ENCODE peak calls at places on chromosomes 6 and 20, in five cellular contexts. M is H54, I is stomach, P is gastrocnemius medialis, B is A549. E is an unnamed sample.

GRCh38 chr6:137370871-137371633 is 123.1 kb downstream of the OLIG3 start:
- DNase-seq in P (no peak), M (no peak), B (peak), I (no peak), E (no peak)

GRCh38 chr6:168130683-168131371 is 51.8 kb upstream of the FRMD1 start:
- DNase-seq in B (no peak), I (peak), M (no peak), P (no peak), E (no peak)

GRCh38 chr20:11890331-11891080 is 27.2 kb upstream of the BTBD3 start:
- DNase-seq in I (peak), B (peak), P (peak), M (peak), E (peak)

GRCh38 chr6:11865926-11866325 is 87.3 kb upstream of the ADTRP start:
- DNase-seq in P (no peak), B (no peak), I (no peak), M (peak), E (no peak)

GRCh38 chr6:81752084-81752968 is at the start of gene TENT5A:
- DNase-seq in P (peak), M (peak), B (peak), I (peak), E (peak)

GRCh38 chr6:36249010-36249409 is 20.9 kb upstream of the PNPLA1 start:
- DNase-seq in M (peak), I (no peak), P (no peak), B (no peak), E (no peak)

GRCh38 chr20:33287884-33288283 is 4.9 kb downstream of the BPIFB1 start:
- DNase-seq in I (no peak), P (no peak), B (no peak), M (no peak), E (no peak)

GRCh38 chr20:16477632-16478031 is 95.6 kb downstream of the KIF16B start:
- DNase-seq in B (no peak), I (no peak), M (no peak), P (no peak), E (no peak)

GRCh38 chr20:35462351-35462750 is 7.0 kb downstream of the CEP250 start:
- DNase-seq in P (no peak), M (no peak), I (no peak), B (no peak), E (no peak)

GRCh38 chr20:43988451-43988850 is 73.8 kb downstream of the TOX2 start:
- DNase-seq in I (no peak), P (no peak), M (no peak), B (no peak), E (no peak)

GRCh38 chr6:70849348-70850069 is 107.4 kb downstream of the B3GAT2 start:
- DNase-seq in P (no peak), B (no peak), I (no peak), M (no peak), E (no peak)

GRCh38 chr6:158507174-158507573 is 52.7 kb upstream of the TMEM181 start:
- DNase-seq in I (no peak), B (no peak), M (no peak), P (no peak), E (no peak)

GRCh38 chr20:48845000-48845399 is 17.2 kb upstream of the PREX1 start:
- DNase-seq in I (no peak), B (no peak), P (no peak), M (no peak), E (no peak)

GRCh38 chr6:35804996-35805736 is at the start of gene LHFPL5:
- DNase-seq in I (peak), B (no peak), M (no peak), P (no peak), E (peak)

GRCh38 chr20:26163890-26164289 is 467.2 kb upstream of the ZNF337 start:
- DNase-seq in I (no peak), M (peak), B (peak), P (no peak), E (no peak)

GRCh38 chr6:17083397-17083796 is 18.5 kb upstream of the STMND1 start:
- DNase-seq in M (no peak), B (no peak), P (no peak), I (no peak), E (no peak)

GRCh38 chr6:138310294-138310693 is 67.4 kb upstream of the SMIM28 start:
- DNase-seq in M (no peak), B (no peak), P (no peak), I (no peak), E (no peak)

GRCh38 chr6:35148167-35148741 is 7.1 kb upstream of the TCP11 start:
- DNase-seq in I (no peak), M (peak), B (no peak), P (no peak), E (no peak)

GRCh38 chr6:63805808-63806572 is 170.4 kb downstream of the PHF3 start:
- DNase-seq in I (no peak), M (no peak), P (no peak), B (peak), E (no peak)

GRCh38 chr6:64477311-64477850 is 841.8 kb downstream of the PHF3 start:
- DNase-seq in B (no peak), I (no peak), P (no peak), M (no peak), E (no peak)

GRCh38 chr6:47294990-47295389 is 14.7 kb downstream of the TNFRSF21 start:
- DNase-seq in M (no peak), B (no peak), P (no peak), I (no peak), E (no peak)

GRCh38 chr6:51349866-51350265 is 531.2 kb downstream of the TFAP2B start:
- DNase-seq in B (no peak), P (no peak), M (no peak), I (no peak), E (no peak)

GRCh38 chr6:27161946-27162603 is 85.4 kb upstream of the PRSS16 start:
- DNase-seq in I (no peak), P (no peak), B (peak), M (no peak), E (no peak)

GRCh38 chr6:83333500-83333899 is 97.4 kb downstream of the ME1 start:
- DNase-seq in I (no peak), P (no peak), B (no peak), M (no peak), E (no peak)

GRCh38 chr20:61576372-61576771 is 324.3 kb downstream of the CDH4 start:
- DNase-seq in I (no peak), M (no peak), B (no peak), P (no peak), E (peak)

GRCh38 chr20:63701329-63702035 is 5.0 kb downstream of the TNFRSF6B start:
- DNase-seq in B (no peak), P (no peak), M (peak), I (no peak), E (peak)

GRCh38 chr6:109344226-109344625 is 38.0 kb downstream of the CD164 start:
- DNase-seq in I (no peak), M (no peak), P (no peak), B (no peak), E (no peak)

GRCh38 chr6:12769556-12770255 is 53.1 kb downstream of the PHACTR1 start:
- DNase-seq in B (no peak), P (no peak), M (no peak), I (no peak), E (no peak)

GRCh38 chr6:157823523-157824370 is 701 bp downstream of the SNX9 start:
- DNase-seq in M (peak), P (peak), I (peak), B (peak), E (peak)

GRCh38 chr6:25410102-25410501 is 130.9 kb downstream of the CARMIL1 start:
- DNase-seq in M (no peak), I (no peak), P (no peak), B (no peak), E (no peak)

GRCh38 chr20:56343861-56344381 is 14.9 kb upstream of the FAM210B start:
- DNase-seq in P (no peak), I (peak), B (peak), M (no peak), E (peak)

GRCh38 chr6:19210849-19211590 is 626.1 kb upstream of the ID4 start:
- DNase-seq in P (no peak), B (peak), M (peak), I (no peak), E (peak)

GRCh38 chr6:28756555-28756918 is 167.2 kb downstream of the TRIM27 start:
- DNase-seq in I (no peak), B (peak), P (no peak), M (no peak), E (no peak)

GRCh38 chr6:37209461-37210205 is 39.7 kb downstream of the PIM1 start:
- DNase-seq in P (no peak), M (no peak), I (no peak), B (no peak), E (no peak)

GRCh38 chr6:10837997-10838793 is at the start of gene MAK:
- DNase-seq in M (peak), I (peak), B (peak), P (peak), E (peak)
- TF ChIP-seq POLR2A in M (no peak), I (no peak), B (no peak), P (peak), E (no peak)

GRCh38 chr6:123091091-123091895 is 95.3 kb downstream of the CLVS2 start:
- DNase-seq in P (peak), B (peak), I (peak), M (no peak), E (no peak)
- TF ChIP-seq POLR2A in P (peak), B (no peak), I (no peak), M (no peak), E (no peak)

DNA sequence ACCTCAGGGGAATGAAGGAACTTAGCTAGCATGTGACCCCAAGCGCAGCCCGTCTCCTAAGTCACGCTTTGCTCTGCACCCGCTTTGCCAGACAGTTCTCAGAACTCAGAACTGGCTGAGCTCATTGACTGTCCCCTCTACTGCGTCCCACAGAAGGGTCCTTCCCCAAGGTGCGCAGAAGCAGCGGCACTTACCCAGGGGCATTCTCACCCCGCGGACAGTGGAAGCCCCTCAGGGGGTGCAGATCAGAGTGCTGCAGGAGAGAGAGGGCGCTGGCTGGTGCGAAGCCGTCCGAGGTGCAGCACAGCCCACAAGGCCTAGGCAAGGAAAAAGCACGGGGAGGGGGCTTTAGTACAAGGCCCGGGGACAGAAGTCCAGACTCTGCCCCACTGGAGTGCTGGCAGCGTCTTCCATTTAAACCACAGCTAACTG is 802 bp downstream of the SNHG17 start:
- DNase-seq in M (no peak), P (no peak), B (peak), I (no peak), E (peak)
- TF ChIP-seq POLR2A in M (no peak), P (no peak), B (no peak), I (no peak), E (no peak)

GRCh38 chr6:52491203-52492069 is 71.3 kb downstream of the EFHC1 start:
- DNase-seq in B (no peak), I (no peak), M (no peak), P (no peak), E (no peak)
- TF ChIP-seq POLR2A in B (no peak), I (no peak), M (no peak), P (no peak), E (no peak)

GRCh38 chr6:15249371-15250019 is 3.6 kb downstream of the JARID2 start:
- DNase-seq in I (no peak), M (no peak), B (no peak), P (no peak), E (peak)

GRCh38 chr6:15250440-15251168 is 4.7 kb downstream of the JARID2 start:
- DNase-seq in P (no peak), B (no peak), M (no peak), I (no peak), E (peak)

GRCh38 chr6:15247750-15248450 is 2.0 kb downstream of the JARID2 start:
- DNase-seq in P (peak), M (peak), I (peak), B (peak), E (peak)

GRCh38 chr6:15247214-15247749 is 1.4 kb downstream of the JARID2 start:
- DNase-seq in I (no peak), P (no peak), B (no peak), M (no peak), E (no peak)

GRCh38 chr6:15248451-15249370 is 2.8 kb downstream of the JARID2 start:
- DNase-seq in B (peak), P (peak), I (peak), M (peak), E (peak)
- TF ChIP-seq POLR2A in B (peak), P (peak), I (no peak), M (peak), E (no peak)

GRCh38 chr20:45892828-45893500 is 1.8 kb downstream of the CTSA start:
- DNase-seq in I (no peak), P (no peak), B (no peak), M (no peak), E (peak)

GRCh38 chr20:45888681-45889080 is 1.3 kb upstream of the SPATA25 start:
- DNase-seq in P (no peak), I (no peak), M (no peak), B (no peak), E (no peak)

GRCh38 chr20:45890997-45891983 is at the start of the genes CTSA and NEURL2:
- DNase-seq in B (peak), P (peak), M (peak), I (peak), E (peak)

GRCh38 chr20:45892049-45892816 is 1.1 kb downstream of the CTSA start:
- DNase-seq in B (peak), M (peak), I (peak), P (no peak), E (no peak)

DNA sequence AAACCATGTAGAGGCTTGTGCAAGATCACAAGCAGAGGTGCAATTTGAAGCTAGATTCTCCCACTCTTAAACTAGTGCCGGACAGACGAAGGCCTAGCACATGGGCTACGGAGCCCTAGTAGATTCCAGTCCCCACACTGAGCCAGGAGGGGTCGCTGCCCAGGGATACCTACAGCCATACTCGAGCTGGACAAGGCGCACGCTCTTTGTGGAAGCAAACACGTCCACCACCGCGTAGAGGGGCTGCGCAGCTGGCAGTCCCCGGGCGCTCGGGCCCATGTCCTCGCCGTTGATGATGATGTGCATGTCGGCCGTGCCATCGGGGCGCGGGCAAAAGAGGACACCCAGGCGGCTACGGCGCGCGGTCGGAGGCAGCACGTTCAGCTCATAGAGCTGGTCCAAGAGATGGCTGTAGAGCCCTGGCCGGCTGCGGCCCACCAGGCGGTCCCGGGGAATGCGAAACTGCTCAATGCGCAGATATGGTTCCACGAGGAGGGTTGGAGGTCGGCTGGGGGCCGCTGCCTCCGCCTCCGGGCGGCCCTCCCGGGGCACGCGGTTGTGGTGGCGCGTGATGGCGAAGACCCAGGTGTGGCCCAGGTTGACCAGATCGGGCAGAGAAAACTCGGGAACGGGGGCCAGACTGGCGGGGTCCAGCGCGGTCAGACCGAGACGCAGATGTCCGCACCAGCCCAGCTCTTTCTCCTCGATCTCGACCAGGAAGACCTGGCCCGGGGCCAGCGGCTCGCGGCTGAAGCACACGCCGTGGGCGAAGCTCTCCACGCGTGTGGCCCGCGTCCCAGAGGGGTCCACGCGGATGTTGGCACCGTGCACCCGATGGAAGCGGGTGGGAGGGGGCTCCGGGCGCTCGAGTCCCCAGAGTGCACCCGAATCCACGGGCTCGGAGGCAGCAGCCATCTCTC is 671 bp downstream of the NEURL2 start:
- DNase-seq in M (no peak), P (peak), I (peak), B (peak), E (peak)
- TF ChIP-seq POLR2A in M (no peak), P (no peak), I (no peak), B (no peak), E (peak)

DNA sequence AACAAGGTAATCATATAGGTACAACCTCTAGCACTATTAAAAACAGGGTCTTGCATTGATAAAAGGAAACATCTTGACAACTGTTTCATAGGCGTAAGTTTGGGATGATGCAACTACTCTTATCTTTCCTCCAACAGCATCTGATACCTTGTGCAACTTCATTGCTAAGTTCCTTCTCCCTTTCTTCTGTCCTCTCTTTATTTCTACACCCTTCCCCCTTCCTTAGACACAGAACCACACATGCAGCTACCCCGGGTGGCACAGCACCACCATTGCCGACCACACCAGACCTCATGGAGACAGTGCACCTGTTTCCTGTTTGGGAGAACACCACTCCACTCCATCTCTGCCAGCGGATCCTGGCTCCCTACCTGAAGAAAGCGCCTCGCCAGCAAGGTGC is 14.4 kb downstream of the MYB start:
- DNase-seq in I (no peak), M (no peak), B (no peak), P (no peak), E (no peak)
- TF ChIP-seq POLR2A in I (no peak), M (no peak), B (no peak), P (no peak), E (no peak)

GRCh38 chr20:3188823-3189413 is 15.6 kb downstream of the DDRGK1 start:
- DNase-seq in I (no peak), P (no peak), M (no peak), B (no peak), E (peak)
- TF ChIP-seq POLR2A in I (no peak), P (no peak), M (no peak), B (no peak), E (no peak)

GRCh38 chr6:118768441-118768840 is 117.0 kb upstream of the CEP85L start:
- DNase-seq in I (no peak), P (no peak), M (no peak), B (no peak), E (no peak)
- TF ChIP-seq POLR2A in I (no peak), P (no peak), M (no peak), B (no peak), E (no peak)

E was measured in spleen.